ENCODE peak calls at places on chromosome 17, in five cellular contexts. G, R, Q, Y and B are unnamed samples.

GRCh38 chr17:76382803-76383644 is 1.4 kb upstream of the SPHK1 start:
- DNase-seq in G (no peak), R (peak; percentile 81), Q (no peak), Y (peak; percentile 66), B (no peak)

GRCh38 chr17:32020943-32021617 is 13.9 kb downstream of the LRRC37B start:
- DNase-seq in G (no peak), R (no peak), Q (no peak), Y (no peak), B (no peak)

GRCh38 chr17:44970136-44970737 is 2.1 kb upstream of the C1QL1 start:
- DNase-seq in G (peak; percentile 44), R (no peak), Q (no peak), Y (no peak), B (no peak)

GRCh38 chr17:17151541-17151940 is 54.6 kb downstream of the PLD6 start:
- DNase-seq in G (no peak), R (no peak), Q (no peak), Y (peak; percentile 45), B (no peak)

GRCh38 chr17:81020767-81021497 is 14.0 kb upstream of the BAIAP2 start:
- DNase-seq in G (peak; percentile 20), R (no peak), Q (no peak), Y (peak; percentile 44), B (no peak)

GRCh38 chr17:4208228-4208627 is 55.6 kb downstream of the ANKFY1 start:
- DNase-seq in G (no peak), R (no peak), Q (no peak), Y (no peak), B (peak; percentile 88)

GRCh38 chr17:58279016-58279671 is 1.6 kb downstream of the MPO start:
- DNase-seq in G (no peak), R (no peak), Q (no peak), Y (peak; percentile 23), B (no peak)

GRCh38 chr17:80790021-80790765 is 201.4 kb upstream of the CHMP6 start:
- DNase-seq in G (no peak), R (peak; percentile 75), Q (no peak), Y (peak; percentile 14), B (no peak)

GRCh38 chr17:82332669-82333278 is 792 bp downstream of the SECTM1 start:
- DNase-seq in G (no peak), R (no peak), Q (no peak), Y (peak; percentile 40), B (no peak)

GRCh38 chr17:81662002-81662401 is 4.4 kb downstream of the OXLD1 start:
- DNase-seq in G (no peak), R (no peak), Q (no peak), Y (no peak), B (no peak)

GRCh38 chr17:4480929-4481898 is 17.5 kb upstream of the SPNS2 start:
- DNase-seq in G (no peak), R (no peak), Q (no peak), Y (no peak), B (no peak)

GRCh38 chr17:72254808-72255449 is 134.1 kb downstream of the SOX9 start:
- DNase-seq in G (no peak), R (no peak), Q (no peak), Y (no peak), B (no peak)

GRCh38 chr17:79839363-79840203 is at the start of gene CBX4:
- DNase-seq in G (peak; percentile 91), R (peak; percentile 96), Q (peak; percentile 84), Y (peak; percentile 92), B (peak; percentile 21)

GRCh38 chr17:72117748-72118587 is 2.9 kb upstream of the SOX9 start:
- DNase-seq in G (no peak), R (no peak), Q (no peak), Y (no peak), B (no peak)

GRCh38 chr17:64423881-64424280 is 25.0 kb upstream of the MILR1 start:
- DNase-seq in G (no peak), R (no peak), Q (no peak), Y (no peak), B (no peak)

GRCh38 chr17:77571562-77571981 is 386.9 kb upstream of the TNRC6C start:
- DNase-seq in G (no peak), R (no peak), Q (no peak), Y (peak; percentile 31), B (no peak)

GRCh38 chr17:79661292-79662041 is 50.6 kb upstream of the RBFOX3 start:
- DNase-seq in G (no peak), R (no peak), Q (no peak), Y (no peak), B (no peak)

GRCh38 chr17:50440172-50440837 is 14.3 kb downstream of the ACSF2 start:
- DNase-seq in G (no peak), R (no peak), Q (no peak), Y (no peak), B (no peak)

GRCh38 chr17:77555110-77555509 is 403.4 kb upstream of the TNRC6C start:
- DNase-seq in G (no peak), R (no peak), Q (no peak), Y (no peak), B (no peak)

GRCh38 chr17:65100316-65101140 is 36.6 kb upstream of the RGS9 start:
- DNase-seq in G (peak; percentile 87), R (peak; percentile 84), Q (peak; percentile 10), Y (peak; percentile 66), B (no peak)

GRCh38 chr17:76241205-76241539 is 879 bp upstream of the RNF157 start:
- DNase-seq in G (no peak), R (no peak), Q (no peak), Y (no peak), B (no peak)

GRCh38 chr17:1485311-1485747 is 7.2 kb downstream of the MYO1C start:
- DNase-seq in G (peak; percentile 52), R (peak; percentile 64), Q (no peak), Y (no peak), B (no peak)

GRCh38 chr17:8380049-8380448 is 2.9 kb downstream of the RPL26 start:
- DNase-seq in G (no peak), R (no peak), Q (no peak), Y (no peak), B (no peak)

GRCh38 chr17:37610971-37611370 is 1.8 kb upstream of the SYNRG start:
- DNase-seq in G (no peak), R (no peak), Q (no peak), Y (no peak), B (no peak)

GRCh38 chr17:37605813-37606505 is 3.3 kb downstream of the SYNRG start:
- DNase-seq in G (no peak), R (no peak), Q (no peak), Y (no peak), B (no peak)

GRCh38 chr17:37608369-37609169 is 649 bp downstream of the SYNRG start:
- DNase-seq in G (no peak), R (peak; percentile 28), Q (peak; percentile 5), Y (peak; percentile 41), B (no peak)

GRCh38 chr17:37607637-37608368 is 1.4 kb downstream of the SYNRG start:
- DNase-seq in G (no peak), R (peak; percentile 45), Q (no peak), Y (no peak), B (no peak)

GRCh38 chr17:37609170-37610040 is at the start of gene SYNRG:
- DNase-seq in G (peak; percentile 97), R (peak; percentile 100), Q (peak; percentile 93), Y (peak; percentile 96), B (peak; percentile 57)
- TF ChIP-seq CTCF in G (peak; percentile 25), R (peak; percentile 31), Q (peak; percentile 41), Y (peak; percentile 29), B (peak; percentile 50)

DNA sequence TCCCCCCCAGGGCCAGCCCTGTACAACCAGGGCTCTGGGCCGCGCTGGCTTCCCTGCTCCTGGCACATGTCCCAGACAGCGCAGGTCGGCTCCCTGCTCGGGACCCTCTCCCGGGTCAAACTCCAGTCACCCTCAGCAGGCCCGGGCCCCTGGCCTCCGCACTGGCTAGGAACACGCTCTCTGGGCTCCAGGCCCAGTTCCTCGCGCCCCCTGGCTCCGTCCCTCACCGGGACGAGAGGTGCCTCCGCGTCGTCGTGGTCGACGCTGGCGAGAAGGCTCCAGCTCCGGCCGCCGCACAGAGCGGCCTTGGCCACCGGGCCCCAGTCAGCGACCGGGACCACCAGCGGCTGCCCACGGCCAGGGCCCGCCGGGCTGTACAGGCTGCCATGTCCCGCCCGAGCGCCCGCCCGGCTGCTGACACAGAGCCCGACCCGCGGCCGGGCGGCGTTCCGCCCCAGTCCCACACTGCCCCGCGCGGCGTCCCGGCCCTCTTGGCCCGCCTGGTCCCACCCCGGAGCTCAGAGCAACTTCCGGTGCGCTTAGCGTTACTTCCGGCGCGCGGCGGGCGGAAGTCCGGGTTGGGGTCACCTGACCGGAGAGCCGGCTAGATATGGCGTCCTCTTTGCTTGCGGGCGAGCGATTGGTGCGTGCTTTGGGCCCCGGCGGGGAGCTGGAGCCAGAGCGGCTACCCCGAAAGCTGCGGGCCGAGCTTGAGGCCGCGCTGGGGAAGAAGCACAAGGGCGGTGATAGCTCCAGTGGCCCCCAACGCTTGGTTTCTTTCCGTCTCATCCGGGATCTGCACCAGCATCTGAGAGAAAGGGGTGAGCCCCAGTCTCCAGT is at the start of gene POLDIP2:
- DNase-seq in G (peak; percentile 93), R (peak; percentile 98), Q (peak; percentile 72), Y (peak; percentile 95), B (peak; percentile 51)
- TF ChIP-seq CTCF in G (no peak), R (no peak), Q (peak; percentile 9), Y (no peak), B (no peak)

GRCh38 chr17:15029469-15029868 is 235.7 kb downstream of the PMP22 start:
- DNase-seq in G (no peak), R (no peak), Q (no peak), Y (no peak), B (no peak)
- TF ChIP-seq CTCF in G (no peak), R (no peak), Q (no peak), Y (no peak), B (no peak)

GRCh38 chr17:46925185-46925858 is 2.4 kb downstream of the GOSR2 start:
- DNase-seq in G (no peak), R (no peak), Q (no peak), Y (no peak), B (no peak)

GRCh38 chr17:46922487-46922803 is 515 bp upstream of the GOSR2 start:
- DNase-seq in G (no peak), R (no peak), Q (no peak), Y (no peak), B (no peak)

GRCh38 chr17:46917516-46917915 is 5.4 kb upstream of the GOSR2 start:
- DNase-seq in G (no peak), R (no peak), Q (no peak), Y (no peak), B (no peak)

GRCh38 chr17:46928472-46929261 is 5.7 kb downstream of the GOSR2 start:
- DNase-seq in G (no peak), R (no peak), Q (no peak), Y (no peak), B (no peak)

DNA sequence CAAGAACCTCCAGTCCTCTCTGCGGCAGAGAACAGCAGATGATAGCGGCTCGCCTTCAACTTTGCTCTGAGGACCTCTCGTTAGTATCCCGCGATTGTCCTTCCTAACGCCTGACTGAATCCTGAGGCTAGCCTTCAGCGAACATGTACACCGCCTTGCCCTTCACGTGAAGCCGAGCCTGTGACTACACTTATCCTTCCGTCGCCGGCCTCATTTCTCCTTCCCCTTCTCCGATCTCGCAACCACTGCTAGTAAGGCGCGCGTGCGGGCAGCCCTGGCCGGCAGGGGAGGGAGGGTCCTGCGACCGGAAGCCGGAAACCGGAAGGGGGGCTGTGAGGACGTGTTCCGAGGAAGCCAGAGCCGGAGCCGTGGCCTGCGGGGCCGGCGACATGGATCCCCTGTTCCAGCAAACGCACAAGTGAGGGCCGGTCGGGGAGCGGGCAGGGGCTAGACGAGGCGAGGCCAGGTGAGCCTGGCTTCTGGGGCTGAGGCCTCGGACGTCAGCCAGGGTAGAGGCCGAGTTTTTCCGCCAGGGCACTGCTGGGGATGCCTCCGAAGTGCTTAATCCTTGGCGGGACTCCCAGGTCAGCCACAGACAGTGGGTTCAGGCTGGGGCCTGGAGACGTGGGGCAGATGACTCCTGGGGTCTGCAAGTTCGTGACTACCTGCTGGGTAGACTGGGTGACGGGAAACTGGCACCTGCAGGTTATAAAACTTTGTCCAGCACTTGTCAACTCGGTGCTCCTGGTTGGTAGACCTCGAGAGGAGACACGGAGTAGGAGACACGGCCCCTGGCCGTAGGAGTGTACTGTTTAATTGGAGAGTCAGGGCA is at the start of gene GOSR2:
- DNase-seq in G (peak; percentile 82), R (peak; percentile 95), Q (peak; percentile 45), Y (peak; percentile 87), B (peak; percentile 19)
- TF ChIP-seq CTCF in G (no peak), R (no peak), Q (peak; percentile 8), Y (no peak), B (no peak)